ENCODE peak calls at places on chromosomes 13 and 19, in nine cellular contexts. J is cardiac muscle cell, X is thoracic aorta, Z is gastrocnemius medialis, S is IMR-90, T is fibroblast of lung, B is colonic mucosa, L is tibial artery, A is spleen. Y is an unnamed sample.
A peak's percentile ranks its signal among the peaks of the same experiment; 100 is the strongest.

GRCh38 chr13:113947321-113948033 is 26.4 kb downstream of the C13orf46 start:
- DNase-seq in Z (no peak), T (peak; percentile 64), B (peak; percentile 58), X (peak; percentile 4), A (peak; percentile 67), S (peak; percentile 43), L (peak; percentile 68), J (no peak), Y (peak; percentile 62)

GRCh38 chr19:1102407-1103106 is 1.2 kb upstream of the GPX4 start:
- DNase-seq in J (no peak), T (peak; percentile 100), X (peak; percentile 64), L (peak; percentile 85), B (peak; percentile 75), S (peak; percentile 100), A (no peak), Z (peak; percentile 75), Y (peak; percentile 66)

GRCh38 chr13:105627270-105627669 is 908.2 kb downstream of the EFNB2 start:
- DNase-seq in J (no peak), S (no peak), B (no peak), T (peak; percentile 7), A (no peak), X (no peak), Z (no peak), L (no peak), Y (no peak)

GRCh38 chr13:84896128-84896527 is 903.1 kb downstream of the SLITRK6 start:
- DNase-seq in T (peak; percentile 80), B (peak; percentile 37), S (peak; percentile 61), X (no peak), Z (no peak), A (no peak), L (no peak), J (peak; percentile 51), Y (no peak)

GRCh38 chr13:27270594-27271520 is at the start of gene RASL11A:
- DNase-seq in A (peak; percentile 95), S (peak; percentile 87), L (peak; percentile 86), X (peak; percentile 44), J (peak; percentile 91), B (peak; percentile 90), Z (peak; percentile 57), T (peak; percentile 94), Y (peak; percentile 89)

GRCh38 chr19:18416778-18417249 is 2.4 kb upstream of the SSBP4 start:
- DNase-seq in X (peak; percentile 82), A (peak; percentile 92), J (peak; percentile 89), T (peak; percentile 85), Z (peak; percentile 69), S (peak; percentile 78), B (peak; percentile 85), L (peak; percentile 93), Y (peak; percentile 91)

GRCh38 chr13:23778879-23779278 is 110.3 kb downstream of the MIPEP start:
- DNase-seq in S (peak; percentile 63), L (no peak), Z (no peak), A (no peak), X (no peak), T (peak; percentile 92), B (no peak), J (no peak), Y (no peak)

GRCh38 chr19:40521276-40521675 is 54.5 kb downstream of the SPTBN4 start:
- DNase-seq in X (no peak), L (no peak), T (peak; percentile 42), B (no peak), S (peak; percentile 29), J (no peak), A (no peak), Z (no peak), Y (no peak)

GRCh38 chr19:778910-779653 is 18.2 kb upstream of the PTBP1 start:
- DNase-seq in L (peak; percentile 81), Z (no peak), J (no peak), A (no peak), X (no peak), T (peak; percentile 97), S (peak; percentile 94), B (no peak), Y (no peak)

DNA sequence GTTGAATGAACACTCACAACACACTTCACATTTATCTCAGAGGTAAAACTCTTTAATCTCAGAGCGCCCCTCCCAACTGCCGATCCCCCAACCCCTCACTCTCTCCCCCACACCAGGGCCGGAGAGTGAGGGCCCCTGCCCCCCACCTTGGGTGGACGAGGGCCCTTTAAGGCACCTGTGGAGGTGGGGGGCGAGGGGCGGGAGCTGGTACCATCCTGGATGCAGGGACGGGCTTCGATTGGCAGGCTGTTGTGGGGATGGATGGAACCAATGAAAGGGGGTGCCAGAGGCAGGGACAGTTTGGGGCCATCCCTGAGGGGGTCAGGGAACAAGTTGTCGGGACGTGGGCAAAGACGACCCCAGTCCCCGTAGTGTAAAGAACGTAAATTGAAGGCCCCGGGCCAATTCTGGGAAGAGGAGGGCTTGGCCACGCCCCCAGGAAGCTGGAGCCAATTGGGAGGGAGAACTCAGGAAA is 1.7 kb upstream of the PNKP start:
- DNase-seq in Z (no peak), L (no peak), S (no peak), X (no peak), T (no peak), B (no peak), A (no peak), J (no peak), Y (no peak)
- H3K27ac ChIP-seq in Z (peak overlapping the region; percentile 99), L (peak overlapping the region; percentile 89), S (peak overlapping the region; percentile 83), X (peak overlapping the region; percentile 92), T (peak overlapping the region; percentile 80), B (peak overlapping the region; percentile 91), A (peak overlapping the region; percentile 86), J (peak overlapping the region; percentile 14), Y (peak overlapping the region; percentile 75)

DNA sequence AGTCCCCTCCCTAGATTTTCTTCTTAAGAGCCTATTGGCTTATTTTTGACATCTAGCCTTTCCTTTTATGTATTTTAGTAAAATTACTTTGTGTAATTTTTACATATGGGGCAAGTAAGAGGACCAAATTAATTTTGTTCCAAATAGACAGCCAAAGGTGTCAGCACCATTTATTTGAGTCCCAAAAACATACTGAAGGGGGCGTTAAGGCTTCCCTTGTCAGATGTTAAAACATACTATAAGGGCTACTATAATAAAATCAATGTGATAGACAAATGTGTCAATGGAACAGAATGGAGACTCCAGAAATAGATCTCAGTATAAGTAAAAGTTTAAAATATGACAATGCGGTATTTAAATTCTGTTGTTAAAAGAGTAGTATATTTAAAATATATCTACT is 133.6 kb downstream of the MTUS2 start:
- DNase-seq in B (no peak), Z (no peak), S (no peak), T (no peak), L (no peak), A (no peak), J (no peak), X (no peak), Y (no peak)
- TF ChIP-seq CTCF in B (no peak), Z (no peak), S (no peak), T (no peak), L (no peak), A (no peak), J (no peak), X (no peak), Y (no peak)

DNA sequence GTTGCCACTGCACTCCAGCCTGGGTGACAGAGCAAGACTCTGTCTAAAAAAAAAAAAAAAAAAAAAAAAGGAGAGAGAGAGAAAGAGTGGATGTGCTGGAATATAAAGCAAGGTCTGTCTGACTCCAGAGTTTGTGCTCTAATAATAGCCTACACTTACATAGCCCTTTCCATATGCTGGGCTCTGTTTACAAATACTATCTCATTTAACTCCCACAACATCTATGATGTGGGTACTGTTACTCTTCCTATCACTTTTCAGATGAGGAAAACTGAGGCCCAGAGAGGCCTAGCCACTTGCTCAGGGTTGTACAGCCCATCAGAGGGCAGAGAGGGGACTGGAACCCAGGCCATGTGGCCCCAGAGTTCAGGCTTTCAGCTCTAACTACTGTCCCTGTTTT is 15.9 kb upstream of the PAK4 start:
- DNase-seq in L (no peak), Z (no peak), J (no peak), T (no peak), B (no peak), X (no peak), S (no peak), A (no peak), Y (no peak)
- H3K27me3 ChIP-seq in L (no peaks in the 10 kb centered on the region), Z (peaks cover 14% of the 10 kb centered on the region), J (no peaks in the 10 kb centered on the region), T (no peaks in the 10 kb centered on the region), B (no peaks in the 10 kb centered on the region), X (no peaks in the 10 kb centered on the region), S (peaks cover 20% of the 10 kb centered on the region), A (no peaks in the 10 kb centered on the region), Y (no peaks in the 10 kb centered on the region)

DNA sequence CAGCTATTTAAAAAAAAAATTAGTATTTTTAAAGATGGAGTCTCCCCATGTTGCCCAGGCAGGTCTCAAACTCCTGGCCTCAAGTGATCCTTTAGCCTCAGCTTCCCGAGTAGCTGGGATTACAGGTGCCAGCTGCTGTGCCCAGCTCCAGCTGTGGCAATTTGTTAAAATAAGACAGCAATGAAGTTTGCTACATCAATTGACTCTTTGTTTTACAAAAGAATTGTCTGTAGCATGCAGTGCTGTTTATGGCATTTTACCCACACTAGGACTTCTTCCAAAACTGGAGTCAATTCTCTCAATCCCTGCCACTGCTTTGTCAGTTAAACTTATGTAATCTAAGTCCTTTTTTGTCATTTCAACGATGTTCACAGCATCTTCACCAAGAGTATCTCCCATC is 49.3 kb downstream of the NDFIP2 start:
- DNase-seq in T (no peak), A (no peak), S (no peak), Z (no peak), J (no peak), X (no peak), B (no peak), L (no peak), Y (no peak)
- H3K27ac ChIP-seq in T (no peak overlapping the region), A (no peak overlapping the region), S (no peak overlapping the region), Z (no peak overlapping the region), J (no peak overlapping the region), X (no peak overlapping the region), B (no peak overlapping the region), L (no peak overlapping the region), Y (no peak overlapping the region)

GRCh38 chr13:31161583-31162150 is at the start of gene HSPH1:
- DNase-seq in A (peak; percentile 99), Z (peak; percentile 97), T (peak; percentile 97), B (peak; percentile 99), L (peak; percentile 98), X (peak; percentile 93), J (peak; percentile 98), S (peak; percentile 97), Y (peak; percentile 98)
- TF ChIP-seq CTCF in A (peak; percentile 22), Z (no peak), T (peak; percentile 15), B (no peak), L (peak; percentile 8), X (peak; percentile 39), J (peak; percentile 28), S (peak; percentile 30), Y (no peak)

DNA sequence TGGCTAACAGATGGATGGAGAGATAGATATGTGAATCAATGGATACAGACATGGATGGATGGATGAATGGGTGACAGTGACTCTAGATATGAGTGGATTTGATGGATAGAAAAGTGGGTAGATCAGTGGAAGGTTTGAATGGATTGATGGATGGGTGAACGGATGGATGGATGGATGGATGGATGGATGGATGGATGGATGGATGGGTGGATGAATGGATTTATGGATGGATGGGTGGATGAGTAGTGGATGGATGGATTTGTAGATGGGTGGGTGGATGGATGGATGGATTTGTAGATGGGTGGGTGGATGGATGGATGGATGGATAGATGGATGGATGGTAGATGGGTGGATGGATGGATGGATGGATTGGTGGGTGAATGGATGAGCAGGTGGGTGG is 6.8 kb downstream of the CELF5 start:
- DNase-seq in A (no peak), X (no peak), B (no peak), L (no peak), J (no peak), Z (no peak), T (no peak), S (no peak), Y (no peak)
- H3K27me3 ChIP-seq in A (no peaks in the 10 kb centered on the region), X (no peaks in the 10 kb centered on the region), B (peaks cover 9% of the 10 kb centered on the region), L (no peaks in the 10 kb centered on the region), J (peaks cover 48% of the 10 kb centered on the region), Z (peaks cover 31% of the 10 kb centered on the region), T (peaks cover 41% of the 10 kb centered on the region), S (peaks cover 47% of the 10 kb centered on the region), Y (no peaks in the 10 kb centered on the region)

Y was measured in ovary.